ENCODE peak calls at places on chromosomes 5 and 9, in ten cellular contexts. Y is A549; U is right atrium auricular region; N is ovary; B is A673; S is SK-N-SH; D is left lung; H is right lobe of liver; G is tibial nerve; C is CD8-positive, alpha-beta memory T cell. L is an unnamed sample.

GRCh38 chr5:72065751-72066255 is 41.5 kb upstream of the MAP1B start:
- DNase-seq in D (no peak), Y (peak; percentile 23), U (no peak), N (no peak), B (no peak), H (no peak), S (peak; percentile 72), C (no peak), G (no peak), L (no peak)

GRCh38 chr5:150627731-150628545 is 12.5 kb upstream of the SYNPO start:
- DNase-seq in C (no peak), U (no peak), D (no peak), N (no peak), Y (no peak), H (no peak), G (no peak), B (no peak), S (no peak), L (no peak)

GRCh38 chr5:158979749-158980521 is 119.8 kb downstream of the EBF1 start:
- DNase-seq in C (no peak), G (peak; percentile 63), U (peak; percentile 69), Y (peak; percentile 50), B (peak; percentile 21), N (peak; percentile 63), S (no peak), H (peak; percentile 75), D (peak; percentile 77), L (no peak)

GRCh38 chr5:113202904-113203716 is 226.5 kb downstream of the DCP2 start:
- DNase-seq in Y (peak; percentile 16), D (peak; percentile 67), S (peak; percentile 53), H (peak; percentile 98), G (no peak), U (peak; percentile 92), N (no peak), C (no peak), B (no peak), L (no peak)

GRCh38 chr9:6098431-6098830 is 83.0 kb upstream of the RANBP6 start:
- DNase-seq in D (no peak), U (no peak), N (no peak), C (no peak), G (no peak), B (no peak), Y (no peak), S (no peak), H (no peak), L (no peak)

GRCh38 chr9:84978761-84979160 is 309.2 kb downstream of the NTRK2 start:
- DNase-seq in B (no peak), D (no peak), U (no peak), G (no peak), S (no peak), H (no peak), C (no peak), N (no peak), Y (no peak), L (no peak)

GRCh38 chr9:101226803-101227202 is 158.0 kb downstream of the BAAT start:
- DNase-seq in C (no peak), B (no peak), S (no peak), U (no peak), N (no peak), Y (no peak), D (no peak), H (no peak), G (no peak), L (no peak)

GRCh38 chr9:107174441-107174840 is 108.6 kb upstream of the RAD23B start:
- DNase-seq in N (no peak), U (no peak), S (no peak), B (no peak), Y (no peak), C (no peak), G (no peak), H (no peak), D (peak; percentile 62), L (no peak)

GRCh38 chr9:134778841-134779411 is 101.7 kb upstream of the FCN2 start:
- DNase-seq in N (peak; percentile 64), S (peak; percentile 84), H (peak; percentile 65), B (peak; percentile 39), D (no peak), G (peak; percentile 58), Y (peak; percentile 64), C (no peak), U (no peak), L (no peak)

GRCh38 chr5:163379298-163380155 is 57.9 kb upstream of the CCNG1 start:
- DNase-seq in D (no peak), N (no peak), H (no peak), C (no peak), U (no peak), S (no peak), G (no peak), B (peak; percentile 33), Y (peak; percentile 79), L (no peak)

GRCh38 chr5:1363160-1363559 is 18.3 kb upstream of the CLPTM1L start:
- DNase-seq in S (no peak), U (no peak), D (peak; percentile 61), N (no peak), C (no peak), Y (no peak), B (no peak), H (no peak), G (no peak), L (no peak)

GRCh38 chr9:132641216-132641615 is 28.6 kb downstream of the DDX31 start:
- DNase-seq in C (no peak), Y (no peak), B (no peak), H (no peak), N (no peak), S (no peak), G (no peak), U (no peak), D (no peak), L (no peak)
- H3K4me1 ChIP-seq in C (no peaks in the 10 kb centered on the region), Y (no peaks in the 10 kb centered on the region), B (no peaks in the 10 kb centered on the region), H (no peaks in the 10 kb centered on the region), N (no peaks in the 10 kb centered on the region), S (no peaks in the 10 kb centered on the region), G (no peaks in the 10 kb centered on the region), U (no peaks in the 10 kb centered on the region), D (no peaks in the 10 kb centered on the region), L (no peaks in the 10 kb centered on the region)

GRCh38 chr9:98972641-98973545 is 29.2 kb downstream of the COL15A1 start:
- DNase-seq in D (no peak), C (no peak), N (no peak), S (no peak), U (no peak), G (no peak), B (no peak), Y (no peak), H (no peak), L (no peak)
- H3K27ac ChIP-seq in D (no peak overlapping the region), C (no peak overlapping the region), N (no peak overlapping the region), S (no peak overlapping the region), U (peak overlapping the region; percentile 73), G (peak overlapping the region; percentile 92), B (no peak overlapping the region), Y (no peak overlapping the region), H (no peak overlapping the region), L (no peak overlapping the region)

GRCh38 chr5:131064669-131065371 is 100.2 kb downstream of the HINT1 start:
- DNase-seq in N (no peak), C (no peak), H (no peak), U (no peak), D (no peak), Y (no peak), G (no peak), S (no peak), B (no peak), L (no peak)
- H3K4me1 ChIP-seq in N (no peaks in the 10 kb centered on the region), C (peaks cover 31% of the 10 kb centered on the region), H (no peaks in the 10 kb centered on the region), U (no peaks in the 10 kb centered on the region), D (no peaks in the 10 kb centered on the region), Y (no peaks in the 10 kb centered on the region), G (peaks cover 5% of the 10 kb centered on the region), S (no peaks in the 10 kb centered on the region), B (no peaks in the 10 kb centered on the region), L (peaks cover 37% of the 10 kb centered on the region)

GRCh38 chr9:124660341-124660801 is 110.7 kb downstream of the NR6A1 start:
- DNase-seq in B (peak; percentile 72), Y (peak; percentile 57), H (no peak), U (no peak), N (no peak), G (no peak), S (peak; percentile 22), D (no peak), C (no peak), L (no peak)
- H3K27ac ChIP-seq in B (peak overlapping the region; percentile 83), Y (peak overlapping the region; percentile 88), H (no peak overlapping the region), U (peak overlapping the region; percentile 81), N (no peak overlapping the region), G (peak overlapping the region; percentile 89), S (peak overlapping the region; percentile 100), D (peak overlapping the region; percentile 88), C (peak overlapping the region; percentile 49), L (no peak overlapping the region)

DNA sequence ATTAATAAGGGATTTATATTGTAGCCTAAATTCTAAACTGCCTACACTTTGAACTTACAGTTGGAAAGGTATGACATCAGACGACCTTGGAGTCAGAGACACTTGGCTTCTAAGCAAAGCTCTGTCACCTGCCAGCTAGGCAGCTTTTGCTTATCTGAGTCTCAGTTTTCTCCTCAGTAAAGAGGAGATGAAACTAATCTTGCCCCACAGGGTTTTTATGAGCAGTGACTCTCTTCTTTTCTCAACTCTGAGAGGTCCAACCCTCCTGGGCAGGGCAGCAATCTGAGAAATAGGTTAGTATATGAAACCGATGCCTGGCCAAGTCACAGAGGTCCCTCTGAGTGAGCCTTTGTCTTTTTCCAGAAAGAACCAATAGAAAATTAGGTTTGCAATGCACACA is 53.9 kb downstream of the WDR36 start:
- DNase-seq in H (no peak), D (no peak), B (no peak), G (no peak), C (no peak), S (no peak), N (no peak), U (no peak), Y (no peak), L (no peak)
- H3K4me1 ChIP-seq in H (no peaks in the 10 kb centered on the region), D (no peaks in the 10 kb centered on the region), B (no peaks in the 10 kb centered on the region), G (peaks cover 15% of the 10 kb centered on the region), C (no peaks in the 10 kb centered on the region), S (no peaks in the 10 kb centered on the region), N (no peaks in the 10 kb centered on the region), U (peaks cover 5% of the 10 kb centered on the region), Y (no peaks in the 10 kb centered on the region), L (no peaks in the 10 kb centered on the region)

GRCh38 chr5:140341591-140341990 is 4.8 kb downstream of the HBEGF start:
- DNase-seq in H (no peak), G (no peak), C (no peak), N (no peak), B (no peak), S (no peak), D (no peak), Y (no peak), U (no peak), L (no peak)
- H3K27ac ChIP-seq in H (no peak overlapping the region), G (peak overlapping the region; percentile 86), C (no peak overlapping the region), N (no peak overlapping the region), B (peak overlapping the region; percentile 80), S (no peak overlapping the region), D (peak overlapping the region; percentile 10), Y (no peak overlapping the region), U (peak overlapping the region; percentile 91), L (no peak overlapping the region)

L was measured in CD4-positive, alpha-beta memory T cell.